ENCODE peak calls at places on chromosome 12, in six cellular contexts. T is GM23248, E is HCT116, R is GM23338, D is PC-3, W is MM.1S. U is an unnamed sample.

GRCh38 chr12:123085730-123086487 is 65.0 kb downstream of the PITPNM2 start:
- DNase-seq in T (peak; percentile 73), E (peak; percentile 83), R (no peak), D (peak; percentile 96), W (no peak), U (no peak)

GRCh38 chr12:8609061-8609570 is 3.5 kb downstream of the AICDA start:
- DNase-seq in T (peak; percentile 66), E (peak; percentile 35), R (peak; percentile 66), D (peak; percentile 44), W (no peak), U (peak; percentile 43)

GRCh38 chr12:56271031-56271430 is 4.3 kb downstream of the COQ10A start:
- DNase-seq in T (peak; percentile 59), E (no peak), R (peak; percentile 61), D (peak; percentile 49), W (no peak), U (peak; percentile 31)

GRCh38 chr12:4270670-4271432 is 2.7 kb upstream of the CCND2 start:
- DNase-seq in T (peak; percentile 29), E (no peak), R (peak; percentile 82), D (no peak), W (peak; percentile 64), U (no peak)

GRCh38 chr12:79454338-79454777 is 236.4 kb downstream of the PAWR start:
- DNase-seq in T (peak; percentile 60), E (no peak), R (no peak), D (peak; percentile 53), W (no peak), U (peak; percentile 36)

GRCh38 chr12:51921017-51921725 is 13.9 kb downstream of the ACVRL1 start:
- DNase-seq in T (no peak), E (no peak), R (peak; percentile 57), D (no peak), W (no peak), U (no peak)

GRCh38 chr12:26823391-26823790 is 9.6 kb downstream of the ITPR2 start:
- DNase-seq in T (peak; percentile 73), E (no peak), R (no peak), D (peak; percentile 31), W (no peak), U (peak; percentile 58)

GRCh38 chr12:47547077-47547476 is 158.8 kb downstream of the RPAP3 start:
- DNase-seq in T (peak; percentile 73), E (no peak), R (peak; percentile 53), D (peak; percentile 70), W (no peak), U (peak; percentile 54)

GRCh38 chr12:57838594-57839302 is 7.8 kb downstream of the CTDSP2 start:
- DNase-seq in T (peak; percentile 48), E (no peak), R (no peak), D (no peak), W (peak; percentile 40), U (no peak)

GRCh38 chr12:118103231-118103600 is 595 bp downstream of the VSIG10 start:
- DNase-seq in T (peak; percentile 49), E (no peak), R (peak; percentile 69), D (peak; percentile 41), W (no peak), U (peak; percentile 17)

GRCh38 chr12:32455607-32456063 is 56.3 kb downstream of the FGD4 start:
- DNase-seq in T (peak; percentile 88), E (peak; percentile 45), R (peak; percentile 76), D (peak; percentile 81), W (peak; percentile 87), U (peak; percentile 90)

GRCh38 chr12:19074700-19075099 is 54.8 kb upstream of the PLEKHA5 start:
- DNase-seq in T (peak; percentile 12), E (no peak), R (no peak), D (peak; percentile 5), W (no peak), U (peak; percentile 35)

GRCh38 chr12:4269279-4269991 is 4.1 kb upstream of the CCND2 start:
- DNase-seq in T (peak; percentile 33), E (no peak), R (peak; percentile 96), D (no peak), W (peak; percentile 89), U (peak; percentile 71)

GRCh38 chr12:51621155-51621922 is 30.3 kb downstream of the SCN8A start:
- DNase-seq in T (peak; percentile 47), E (no peak), R (no peak), D (peak; percentile 65), W (no peak), U (peak; percentile 67)

GRCh38 chr12:107845226-107845979 is 70.9 kb downstream of the ASCL4 start:
- DNase-seq in T (no peak), E (no peak), R (peak; percentile 44), D (no peak), W (no peak), U (no peak)
- TF ChIP-seq EZH2 in T (no peak), E (no peak), R (no peak), D (no peak), W (no peak), U (no peak)

GRCh38 chr12:64826234-64826633 is 1.8 kb downstream of the TBC1D30 start:
- DNase-seq in T (peak; percentile 61), E (no peak), R (peak; percentile 97), D (no peak), W (no peak), U (peak; percentile 59)

GRCh38 chr12:64821116-64821630 is 3.3 kb upstream of the TBC1D30 start:
- DNase-seq in T (no peak), E (no peak), R (no peak), D (no peak), W (no peak), U (no peak)

GRCh38 chr12:64824130-64824499 is 332 bp upstream of the TBC1D30 start:
- DNase-seq in T (no peak), E (no peak), R (peak; percentile 48), D (no peak), W (no peak), U (no peak)

GRCh38 chr12:64825143-64826011 is 930 bp downstream of the TBC1D30 start:
- DNase-seq in T (no peak), E (no peak), R (peak; percentile 60), D (no peak), W (peak; percentile 56), U (no peak)

GRCh38 chr12:64824500-64825142 is at the start of gene TBC1D30:
- DNase-seq in T (peak; percentile 45), E (no peak), R (peak; percentile 58), D (peak; percentile 52), W (peak; percentile 77), U (peak; percentile 22)
- TF ChIP-seq EZH2 in T (no peak), E (no peak), R (peak; percentile 39), D (no peak), W (no peak), U (peak; percentile 67)

DNA sequence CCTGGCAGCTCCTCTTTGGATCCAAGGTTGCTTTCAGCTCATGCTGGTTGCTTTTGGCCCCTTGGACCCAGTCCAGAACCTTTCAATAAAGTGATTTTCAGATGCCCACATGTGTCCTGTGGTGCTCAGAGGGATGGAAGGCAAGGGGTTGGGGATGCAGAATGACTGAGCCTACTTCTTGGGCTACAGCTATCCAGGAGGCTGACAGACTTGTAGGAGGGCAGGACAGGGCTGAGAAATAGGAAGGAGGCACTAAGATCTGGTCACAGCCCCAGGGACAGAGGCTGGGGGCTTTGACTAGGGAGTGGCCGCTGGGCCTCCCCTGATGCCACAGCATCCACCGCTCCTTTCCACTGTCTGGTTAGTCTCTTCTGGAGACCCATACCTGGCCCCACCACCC is 1.2 kb upstream of the HOXC11 start:
- DNase-seq in T (no peak), E (no peak), R (no peak), D (no peak), W (no peak), U (no peak)
- TF ChIP-seq EZH2 in T (no peak), E (no peak), R (no peak), D (no peak), W (no peak), U (no peak)

DNA sequence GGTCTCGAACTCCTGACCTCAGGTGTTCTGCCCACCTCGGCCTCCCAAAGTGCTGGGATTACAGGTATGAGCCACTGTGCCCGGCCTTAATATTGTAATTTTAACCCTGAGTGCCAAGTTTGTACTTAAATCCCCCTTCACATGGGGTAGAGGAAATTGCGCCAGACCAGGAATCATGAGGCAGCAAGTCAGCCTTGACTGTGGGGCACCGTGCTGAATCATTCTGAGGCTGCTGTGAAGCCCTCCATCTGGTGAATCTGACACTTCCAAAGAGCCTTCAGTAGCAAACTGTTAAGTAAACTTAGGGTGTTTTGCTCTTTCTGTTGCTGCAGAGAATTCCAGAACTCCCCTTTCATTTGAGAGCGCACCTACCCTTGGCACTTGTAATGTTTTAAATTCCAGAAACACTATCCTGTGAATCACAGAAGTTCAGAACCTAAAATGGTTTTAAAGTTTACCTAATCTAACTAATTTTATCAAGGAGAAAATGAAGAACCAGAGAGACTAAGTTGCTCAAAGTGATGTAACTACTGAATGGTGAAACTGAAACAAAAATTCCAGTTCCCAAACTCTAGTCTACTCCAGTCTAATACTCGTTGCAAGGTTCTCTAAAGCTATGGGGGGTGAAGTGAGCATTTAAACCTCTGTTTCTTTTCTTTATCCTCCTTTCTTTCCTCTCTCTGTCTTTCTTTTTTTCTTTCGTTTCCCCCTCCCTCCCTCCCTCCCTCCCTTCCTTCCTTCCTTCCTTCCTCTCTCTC is 7.5 kb downstream of the HEBP1 start:
- DNase-seq in T (peak; percentile 93), E (no peak), R (peak; percentile 34), D (no peak), W (peak; percentile 59), U (peak; percentile 89)
- TF ChIP-seq EZH2 in T (no peak), E (no peak), R (no peak), D (no peak), W (no peak), U (no peak)

DNA sequence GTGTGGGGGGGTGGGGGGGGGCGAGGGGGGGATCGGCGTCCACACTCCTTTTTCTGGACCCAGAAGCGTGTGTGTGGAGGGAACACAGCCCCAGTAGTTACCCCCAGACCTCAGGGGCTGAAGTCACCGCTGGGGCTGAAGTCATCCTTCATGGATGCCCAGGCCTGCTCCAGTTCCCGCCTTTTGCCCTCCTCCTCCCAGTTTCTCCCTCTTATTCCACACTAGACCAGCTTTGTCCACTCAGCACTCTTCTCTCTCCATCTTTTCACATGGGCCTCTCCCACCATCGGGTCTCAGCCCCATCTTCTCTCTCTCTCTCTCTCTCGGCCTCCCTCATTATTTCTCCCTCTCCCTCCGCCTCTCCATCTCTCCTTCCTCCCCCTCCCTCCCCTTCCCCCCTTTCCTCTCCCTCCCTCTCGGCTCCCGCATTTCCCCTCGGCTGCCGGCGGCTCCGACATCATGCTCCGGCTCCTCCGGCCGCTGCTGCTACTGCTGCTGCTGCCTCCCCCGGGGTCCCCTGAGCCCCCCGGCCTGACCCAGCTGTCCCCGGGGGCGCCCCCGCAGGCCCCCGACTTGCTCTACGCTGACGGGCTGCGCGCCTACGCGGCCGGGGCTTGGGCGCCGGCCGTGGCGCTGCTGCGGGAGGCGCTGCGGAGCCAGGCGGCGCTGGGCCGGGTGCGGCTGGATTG is at the start of gene P3H3:
- DNase-seq in T (peak; percentile 76), E (no peak), R (peak; percentile 86), D (no peak), W (no peak), U (peak; percentile 54)
- TF ChIP-seq EZH2 in T (no peak), E (no peak), R (no peak), D (no peak), W (no peak), U (no peak)